ENCODE peak calls at places on chromosomes 7 and 10, in six cellular contexts. G is fibroblast of lung, F is bronchial epithelial cell, U is retinal pigment epithelial cell, R is IMR-90, Z is OCI-LY7. Y is an unnamed sample.

GRCh38 chr10:3828404-3829192 is 43.6 kb upstream of the KLF6 start:
- DNase-seq in G (peak; percentile 79), U (no peak), Z (peak; percentile 39), F (peak; percentile 78), R (peak; percentile 86), Y (peak; percentile 74)

GRCh38 chr7:96118449-96119001 is 203.4 kb downstream of the SLC25A13 start:
- DNase-seq in G (peak; percentile 30), Z (no peak), R (no peak), U (peak; percentile 14), F (no peak), Y (no peak)

GRCh38 chr7:5041047-5041446 is 4.6 kb upstream of the RBAK start:
- DNase-seq in F (no peak), G (no peak), Z (no peak), U (no peak), R (no peak), Y (no peak)

GRCh38 chr10:23096814-23097549 is 1.6 kb downstream of the MSRB2 start:
- DNase-seq in Z (no peak), G (peak; percentile 94), R (peak; percentile 70), U (no peak), F (peak; percentile 46), Y (no peak)

GRCh38 chr10:6819301-6819700 is 239.2 kb upstream of the PRKCQ start:
- DNase-seq in U (no peak), Z (no peak), R (no peak), G (no peak), F (no peak), Y (no peak)

GRCh38 chr10:16361086-16361485 is 75.7 kb upstream of the PTER start:
- DNase-seq in G (no peak), F (no peak), R (no peak), U (no peak), Z (no peak), Y (no peak)

GRCh38 chr7:135601182-135601581 is 43.5 kb downstream of the NUP205 start:
- DNase-seq in G (peak; percentile 65), U (no peak), Z (no peak), F (peak; percentile 48), R (peak; percentile 67), Y (no peak)

GRCh38 chr10:48935141-48935540 is 4.5 kb downstream of the LRRC18 start:
- DNase-seq in U (no peak), F (no peak), G (peak; percentile 6), R (no peak), Z (no peak), Y (no peak)

DNA sequence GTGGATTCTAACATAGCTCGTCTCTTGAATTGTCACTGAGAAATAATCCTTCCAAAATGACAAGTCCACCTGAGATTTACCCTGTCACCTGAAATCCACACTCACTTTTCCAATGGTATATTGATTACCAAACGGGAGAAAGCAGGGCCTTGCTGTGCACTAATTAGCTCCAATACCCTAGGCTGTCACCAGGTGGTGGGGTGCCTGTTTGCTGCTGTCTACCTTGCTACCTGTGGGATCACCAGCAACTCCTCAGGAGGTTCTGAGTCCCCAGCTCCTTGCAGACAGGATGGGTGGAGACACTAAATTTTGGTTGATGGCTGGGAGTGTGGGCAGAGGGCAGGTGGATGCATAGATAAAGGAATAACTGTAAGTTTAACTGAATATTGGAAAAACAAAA is 237.2 kb upstream of the ZNF32 start:
- DNase-seq in G (no peak), R (no peak), F (no peak), Z (peak; percentile 27), U (no peak), Y (no peak)
- TF ChIP-seq CTCF in G (no peak), R (no peak), F (no peak), Z (peak; percentile 65), U (no peak), Y (no peak)

DNA sequence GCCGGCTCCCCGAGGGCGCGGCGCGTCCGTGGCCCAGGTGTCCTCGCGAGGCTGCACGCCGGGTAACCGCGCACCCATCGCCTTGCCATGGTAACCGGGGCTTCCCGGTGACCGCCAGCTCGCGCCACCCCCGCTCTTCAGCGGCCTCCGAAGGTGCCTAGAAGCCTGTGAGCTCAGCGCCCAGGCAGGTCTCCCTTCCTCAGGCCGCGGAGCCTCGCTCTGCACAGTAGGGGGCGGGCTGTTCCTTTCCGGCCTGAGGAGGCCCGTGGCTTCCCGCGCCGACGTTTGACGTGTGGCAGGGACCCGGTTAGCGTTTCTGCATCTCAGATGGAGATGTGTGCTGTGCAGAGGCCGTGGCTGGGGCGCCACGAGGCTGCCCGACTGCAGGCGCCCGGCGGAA is 117.1 kb downstream of the DYNC2I1 start:
- DNase-seq in U (no peak), R (no peak), Z (no peak), G (no peak), F (no peak), Y (peak; percentile 78)
- TF ChIP-seq CTCF in U (peak; percentile 15), R (no peak), Z (peak; percentile 19), G (no peak), F (peak; percentile 6), Y (no peak)

GRCh38 chr10:80408198-80409085 is at the start of gene PRXL2A:
- DNase-seq in Z (no peak), F (no peak), U (no peak), G (peak; percentile 48), R (no peak), Y (peak; percentile 98)
- TF ChIP-seq CTCF in Z (no peak), F (no peak), U (no peak), G (no peak), R (no peak), Y (no peak)

DNA sequence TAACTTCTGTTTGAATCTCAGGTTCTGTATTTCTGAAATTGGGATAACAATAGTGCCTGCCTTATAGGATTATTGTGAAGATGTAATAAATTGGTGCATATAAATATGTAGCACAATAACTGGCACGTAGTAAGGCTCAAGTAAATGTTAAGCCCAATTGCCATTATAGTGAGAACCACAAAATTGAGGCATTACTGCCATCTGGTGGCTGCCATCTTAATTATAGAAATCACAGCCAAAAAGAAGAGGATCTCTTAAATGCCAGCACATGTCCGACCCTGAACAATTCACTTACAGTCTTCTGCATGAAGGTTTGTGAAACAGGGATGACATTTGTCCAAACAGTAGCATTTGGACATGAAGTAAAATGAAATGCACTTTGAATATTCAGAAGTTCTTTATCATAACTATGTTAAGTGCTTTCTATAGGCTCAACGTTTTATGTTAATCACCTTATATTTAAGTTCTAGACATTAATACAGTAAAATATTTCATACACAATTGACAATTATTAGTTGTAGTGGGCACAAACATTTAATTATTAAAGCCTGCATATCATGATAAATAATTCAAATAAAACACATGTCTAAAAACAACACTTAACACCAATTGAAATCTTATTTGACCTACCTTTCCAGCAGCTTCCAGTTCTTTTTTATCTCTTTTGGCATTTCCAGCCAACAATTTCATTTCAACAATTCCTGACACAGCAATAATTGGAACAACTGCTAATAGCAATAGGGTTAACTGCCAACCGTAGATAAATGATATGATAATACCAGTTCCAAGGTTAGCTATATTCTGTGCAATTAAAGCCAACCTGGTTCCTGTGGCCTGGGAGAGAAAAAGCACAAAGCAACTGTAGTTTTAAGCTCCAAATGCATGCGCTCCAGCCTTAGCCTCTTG is 58.5 kb downstream of the ABCB4 start:
- DNase-seq in R (peak; percentile 69), F (peak; percentile 70), Z (peak; percentile 75), G (peak; percentile 42), U (no peak), Y (peak; percentile 39)
- TF ChIP-seq CTCF in R (peak; percentile 85), F (peak; percentile 50), Z (peak; percentile 90), G (peak; percentile 63), U (peak; percentile 64), Y (peak; percentile 49)

DNA sequence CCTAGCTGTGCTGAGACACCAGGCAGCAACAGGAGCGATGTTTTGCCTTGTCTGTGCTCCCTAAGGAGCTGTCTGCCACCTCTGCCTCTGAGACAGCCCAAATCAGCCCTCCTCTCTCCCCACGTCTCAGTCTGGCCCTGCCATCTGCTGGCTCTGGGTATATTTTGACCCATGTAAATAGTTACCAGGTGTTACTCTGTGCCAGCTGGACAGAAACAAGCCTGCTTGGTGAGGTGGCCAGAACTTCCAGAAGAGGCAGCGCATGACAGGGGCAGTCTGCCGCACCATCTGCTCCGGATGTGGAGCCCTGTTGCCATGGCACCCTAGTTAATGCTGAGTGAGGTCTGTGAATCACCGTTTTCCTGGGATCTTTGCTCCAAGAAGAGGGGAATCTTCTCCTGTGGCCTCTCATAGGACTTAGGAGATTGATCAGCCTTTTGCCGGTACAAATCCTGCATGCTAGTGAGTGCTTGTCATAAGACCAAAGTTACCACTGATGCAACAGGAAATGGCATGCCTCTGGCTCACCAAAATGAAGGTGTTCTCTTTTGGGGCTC is 31.8 kb downstream of the GSTO2 start:
- DNase-seq in U (peak; percentile 93), Z (peak; percentile 58), F (peak; percentile 91), R (peak; percentile 99), G (peak; percentile 99), Y (no peak)
- TF ChIP-seq CTCF in U (peak; percentile 21), Z (no peak), F (no peak), R (peak; percentile 29), G (no peak), Y (no peak)

GRCh38 chr7:16114633-16115032 is 306.7 kb downstream of the CRPPA start:
- DNase-seq in U (peak; percentile 12), G (peak; percentile 29), Z (no peak), R (peak; percentile 59), F (peak; percentile 60), Y (no peak)
- TF ChIP-seq CTCF in U (peak; percentile 34), G (peak; percentile 37), Z (peak; percentile 49), R (peak; percentile 66), F (peak; percentile 27), Y (no peak)

DNA sequence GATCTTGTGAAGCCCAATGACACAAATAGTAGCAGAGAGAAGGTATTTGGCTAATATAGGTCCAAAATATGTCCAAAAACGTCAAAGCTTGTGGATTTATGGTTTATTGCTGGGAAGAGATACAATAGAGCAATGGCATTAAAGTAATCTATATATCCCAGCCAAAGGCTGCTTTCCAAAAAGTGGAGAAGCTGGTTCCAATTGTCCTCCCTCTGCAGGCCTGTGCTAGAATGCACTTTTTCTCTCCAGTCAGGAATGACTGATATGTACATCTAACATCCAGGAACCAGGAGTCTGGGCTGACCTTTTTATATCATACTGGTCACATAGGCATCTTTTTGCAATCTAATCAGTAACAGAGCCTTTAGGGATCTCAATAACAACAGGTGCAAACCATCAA is 167.1 kb upstream of the FAM3C start:
- DNase-seq in U (no peak), Z (no peak), R (no peak), G (no peak), F (peak; percentile 21), Y (no peak)
- TF ChIP-seq CTCF in U (peak; percentile 19), Z (no peak), R (peak; percentile 9), G (peak; percentile 8), F (peak; percentile 46), Y (no peak)

DNA sequence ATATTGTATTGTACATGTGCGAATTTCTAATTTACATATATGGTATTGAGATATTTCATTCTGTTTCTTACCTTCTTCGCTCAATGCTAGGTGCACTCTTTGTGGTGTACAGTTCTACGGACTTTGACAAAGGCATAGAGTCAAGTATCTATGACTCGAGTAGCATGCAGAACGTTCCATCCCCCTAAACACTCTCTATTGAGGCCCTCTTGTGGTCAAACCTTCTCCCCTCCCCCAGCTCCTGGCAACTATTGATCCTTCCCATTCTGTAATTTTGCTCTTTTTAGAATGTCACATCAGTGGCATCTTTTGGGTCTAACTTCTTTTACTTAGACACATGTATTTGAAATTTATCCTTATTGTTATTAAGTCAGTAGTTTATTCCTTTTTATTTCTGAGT is 30.7 kb upstream of the GDF10 start:
- DNase-seq in R (no peak), Z (no peak), F (no peak), U (no peak), G (no peak), Y (no peak)
- TF ChIP-seq CTCF in R (no peak), Z (peak; percentile 63), F (no peak), U (no peak), G (no peak), Y (no peak)

Y was measured in GM13976.